ENCODE peak calls at places on chromosomes 16 and 17, in four cellular contexts. One of them, this sample, is unnamed.

GRCh38 chr16:51982715-51983680 is 563.9 kb downstream of the TOX3 start:
- DNase-seq in left ventricle myocardium inferior: no peak
- DNase-seq in coronary artery: no peak
- DNase-seq in PC-3: peak
- DNase-seq in this sample: peak

GRCh38 chr16:7217797-7218196 is 114.8 kb upstream of the RBFOX1 start:
- DNase-seq in left ventricle myocardium inferior: no peak
- DNase-seq in coronary artery: no peak
- DNase-seq in PC-3: no peak
- DNase-seq in this sample: no peak

GRCh38 chr17:21313320-21313719 is 28.8 kb downstream of the MAP2K3 start:
- DNase-seq in left ventricle myocardium inferior: no peak
- DNase-seq in coronary artery: peak
- DNase-seq in PC-3: no peak
- DNase-seq in this sample: no peak

GRCh38 chr17:34254146-34254545 is 939 bp upstream of the CCL2 start:
- DNase-seq in left ventricle myocardium inferior: no peak
- DNase-seq in coronary artery: no peak
- DNase-seq in PC-3: no peak
- DNase-seq in this sample: peak

GRCh38 chr16:14501331-14502255 is 128.5 kb downstream of the PARN start:
- DNase-seq in left ventricle myocardium inferior: peak
- DNase-seq in coronary artery: peak
- DNase-seq in PC-3: peak
- DNase-seq in this sample: peak

GRCh38 chr17:48927978-48928716 is 16.5 kb downstream of the SNF8 start:
- DNase-seq in left ventricle myocardium inferior: no peak
- DNase-seq in coronary artery: no peak
- DNase-seq in PC-3: no peak
- DNase-seq in this sample: no peak

GRCh38 chr16:30637952-30638351 is 12.8 kb upstream of the PRR14 start:
- DNase-seq in left ventricle myocardium inferior: no peak
- DNase-seq in coronary artery: no peak
- DNase-seq in PC-3: peak
- DNase-seq in this sample: no peak

GRCh38 chr17:48148029-48148759 is 40.6 kb downstream of the SNX11 start:
- DNase-seq in left ventricle myocardium inferior: no peak
- DNase-seq in coronary artery: no peak
- DNase-seq in PC-3: no peak
- DNase-seq in this sample: no peak

GRCh38 chr17:55177159-55177913 is 87.4 kb upstream of the HLF start:
- DNase-seq in left ventricle myocardium inferior: no peak
- DNase-seq in coronary artery: no peak
- DNase-seq in PC-3: peak
- DNase-seq in this sample: no peak

GRCh38 chr17:63406689-63407330 is 39.3 kb downstream of the CYB561 start:
- DNase-seq in left ventricle myocardium inferior: no peak
- DNase-seq in coronary artery: no peak
- DNase-seq in PC-3: peak
- DNase-seq in this sample: peak

GRCh38 chr16:80362816-80363215 is 178.0 kb upstream of the DYNLRB2 start:
- DNase-seq in left ventricle myocardium inferior: no peak
- DNase-seq in coronary artery: peak
- DNase-seq in PC-3: no peak
- DNase-seq in this sample: no peak

GRCh38 chr17:4899341-4900230 is at the start of gene C17orf107:
- DNase-seq in left ventricle myocardium inferior: peak
- DNase-seq in coronary artery: peak
- DNase-seq in PC-3: no peak
- DNase-seq in this sample: no peak

GRCh38 chr17:5373112-5373511 is 46.4 kb downstream of the NUP88 start:
- DNase-seq in left ventricle myocardium inferior: no peak
- DNase-seq in coronary artery: no peak
- DNase-seq in PC-3: no peak
- DNase-seq in this sample: no peak

GRCh38 chr17:17682293-17682736 is 1.1 kb downstream of the RAI1 start:
- DNase-seq in left ventricle myocardium inferior: peak
- DNase-seq in coronary artery: no peak
- DNase-seq in PC-3: peak
- DNase-seq in this sample: no peak

GRCh38 chr17:2042355-2042929 is 620 bp downstream of the OVCA2 start:
- DNase-seq in left ventricle myocardium inferior: no peak
- DNase-seq in coronary artery: no peak
- DNase-seq in PC-3: no peak
- DNase-seq in this sample: no peak
- TF ChIP-seq CTCF in left ventricle myocardium inferior: no peak
- TF ChIP-seq CTCF in coronary artery: no peak
- TF ChIP-seq CTCF in PC-3: no peak
- TF ChIP-seq CTCF in this sample: peak

GRCh38 chr17:79218825-79219200 is 144.2 kb downstream of the ENGASE start:
- DNase-seq in left ventricle myocardium inferior: no peak
- DNase-seq in coronary artery: no peak
- DNase-seq in PC-3: no peak
- DNase-seq in this sample: no peak

GRCh38 chr17:79219208-79219935 is 144.7 kb downstream of the ENGASE start:
- DNase-seq in left ventricle myocardium inferior: no peak
- DNase-seq in coronary artery: no peak
- DNase-seq in PC-3: no peak
- DNase-seq in this sample: no peak

GRCh38 chr17:79221597-79221996 is 147.0 kb downstream of the ENGASE start:
- DNase-seq in left ventricle myocardium inferior: no peak
- DNase-seq in coronary artery: no peak
- DNase-seq in PC-3: no peak
- DNase-seq in this sample: no peak

GRCh38 chr17:79220715-79221291 is 146.2 kb downstream of the ENGASE start:
- DNase-seq in left ventricle myocardium inferior: no peak
- DNase-seq in coronary artery: no peak
- DNase-seq in PC-3: no peak
- DNase-seq in this sample: no peak

GRCh38 chr17:79220201-79220714 is 145.6 kb downstream of the ENGASE start:
- DNase-seq in left ventricle myocardium inferior: no peak
- DNase-seq in coronary artery: no peak
- DNase-seq in PC-3: no peak
- DNase-seq in this sample: no peak
- H3K4me3 ChIP-seq in left ventricle myocardium inferior: peak
- H3K4me3 ChIP-seq in coronary artery: peak
- H3K4me3 ChIP-seq in PC-3: no peak
- H3K4me3 ChIP-seq in this sample: no peak

GRCh38 chr17:45666046-45666600 is 118.0 kb upstream of the CRHR1 start:
- DNase-seq in left ventricle myocardium inferior: no peak
- DNase-seq in coronary artery: no peak
- DNase-seq in PC-3: peak
- DNase-seq in this sample: no peak
- TF ChIP-seq CTCF in left ventricle myocardium inferior: no peak
- TF ChIP-seq CTCF in coronary artery: no peak
- TF ChIP-seq CTCF in PC-3: peak
- TF ChIP-seq CTCF in this sample: peak

DNA sequence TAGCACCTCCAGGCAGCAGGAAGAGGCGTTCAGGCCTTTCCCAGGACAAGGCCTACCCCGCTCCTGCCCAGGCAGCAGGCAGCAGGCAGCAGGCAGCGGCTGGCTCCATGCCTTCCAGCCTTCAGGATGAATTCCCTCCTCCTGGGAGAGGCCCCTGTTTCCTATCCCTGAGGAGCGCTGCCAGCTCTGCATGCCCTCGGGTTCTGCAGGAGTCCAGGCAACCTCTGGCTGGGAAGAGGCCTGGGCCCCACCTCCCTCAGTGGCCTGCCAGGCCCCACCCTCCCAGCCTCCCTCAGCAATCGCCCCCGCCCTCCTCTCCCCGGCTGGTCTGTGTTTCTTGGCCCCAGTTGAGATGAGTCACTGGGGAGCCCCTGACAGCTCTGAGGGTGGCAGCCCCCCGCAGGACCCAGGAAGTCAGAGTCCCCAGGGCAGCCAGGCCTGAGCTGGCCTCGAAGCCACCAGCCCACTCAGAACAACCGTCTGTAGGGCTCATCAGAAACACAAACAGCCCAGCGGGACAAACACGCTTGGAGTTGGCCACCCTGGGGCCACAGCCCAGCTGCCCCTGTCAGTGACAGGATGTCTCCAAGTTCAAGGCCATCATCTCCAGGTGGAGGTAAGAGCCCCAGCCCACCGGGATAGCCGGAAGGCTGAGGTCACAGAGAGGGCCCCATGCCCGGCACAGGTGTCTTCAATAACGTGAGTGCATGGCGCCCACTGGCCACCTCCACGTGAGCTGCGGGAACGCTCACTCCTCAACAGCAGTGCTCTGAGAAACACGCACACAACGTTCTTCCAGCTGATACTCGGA is 39.5 kb upstream of the CIBAR2 start:
- DNase-seq in left ventricle myocardium inferior: peak
- DNase-seq in coronary artery: peak
- DNase-seq in PC-3: peak
- DNase-seq in this sample: no peak
- H3K4me3 ChIP-seq in left ventricle myocardium inferior: no peak
- H3K4me3 ChIP-seq in coronary artery: no peak
- H3K4me3 ChIP-seq in PC-3: no peak
- H3K4me3 ChIP-seq in this sample: no peak

This sample was measured in AG09309.